ENCODE peak calls at places on chromosomes 2 and 18, in nine cellular contexts. U is transverse colon, A is HCT116, J is pancreas, T is A673, P is left lung, B is right lobe of liver, F is K562, K is heart left ventricle. S is an unnamed sample. For H3K4me1, the result is how much of the 10 kb centered on the place peaks cover.

GRCh38 chr2:127012215-127012614 is 94.7 kb downstream of the BIN1 start:
- DNase-seq in U (no peak), A (no peak), J (no peak), T (no peak), P (no peak), B (no peak), F (no peak), K (no peak), S (no peak)

GRCh38 chr18:13446024-13446423 is 227.5 kb downstream of the LDLRAD4 start:
- DNase-seq in U (no peak), A (no peak), J (no peak), T (no peak), P (no peak), B (no peak), F (no peak), K (no peak), S (no peak)

GRCh38 chr2:20617081-20617575 is 33.8 kb downstream of the HS1BP3 start:
- DNase-seq in U (peak), A (no peak), J (peak), T (no peak), P (peak), B (peak), F (peak), K (peak), S (peak)

GRCh38 chr2:235094457-235094856 is 142.6 kb downstream of the SH3BP4 start:
- DNase-seq in U (no peak), A (no peak), J (no peak), T (no peak), P (no peak), B (no peak), F (no peak), K (no peak), S (no peak)

GRCh38 chr2:212173771-212174510 is 364.7 kb downstream of the ERBB4 start:
- DNase-seq in U (no peak), A (no peak), J (no peak), T (peak), P (no peak), B (no peak), F (no peak), K (no peak), S (no peak)

GRCh38 chr2:99066075-99066557 is 75.4 kb upstream of the C2orf15 start:
- DNase-seq in U (no peak), A (peak), J (no peak), T (peak), P (no peak), B (no peak), F (peak), K (no peak), S (no peak)

GRCh38 chr2:54446122-54446521 is 10.0 kb upstream of the SPTBN1 start:
- DNase-seq in U (no peak), A (no peak), J (no peak), T (no peak), P (no peak), B (no peak), F (no peak), K (no peak), S (no peak)

GRCh38 chr2:15127251-15127650 is 433.9 kb downstream of the NBAS start:
- DNase-seq in U (no peak), A (no peak), J (no peak), T (no peak), P (no peak), B (no peak), F (no peak), K (no peak), S (no peak)

GRCh38 chr2:113127646-113128385 is 418 bp downstream of the IL1RN start:
- DNase-seq in U (no peak), A (no peak), J (no peak), T (no peak), P (no peak), B (peak), F (no peak), K (no peak), S (no peak)

GRCh38 chr2:97931118-97931850 is 64.5 kb downstream of the TMEM131 start:
- DNase-seq in U (no peak), A (no peak), J (no peak), T (no peak), P (no peak), B (no peak), F (no peak), K (no peak), S (no peak)

GRCh38 chr2:171345971-171346722 is 87.6 kb downstream of the METTL8 start:
- DNase-seq in U (peak), A (no peak), J (no peak), T (no peak), P (no peak), B (no peak), F (no peak), K (no peak), S (no peak)

GRCh38 chr2:11534746-11535484 is 1.1 kb downstream of the GREB1 start:
- DNase-seq in U (no peak), A (no peak), J (no peak), T (no peak), P (no peak), B (no peak), F (no peak), K (no peak), S (no peak)
- TF ChIP-seq CTCF in U (no peak), A (no peak), J (no peak), T (peak), P (no peak), B (peak), F (peak), K (no peak), S (no peak)

GRCh38 chr18:25979358-25979727 is 111.1 kb downstream of the SS18 start:
- DNase-seq in U (no peak), A (no peak), J (no peak), T (no peak), P (no peak), B (no peak), F (no peak), K (no peak), S (no peak)
- H3K4me3 ChIP-seq in U (no peak), A (no peak), J (no peak), T (no peak), P (no peak), B (no peak), F (no peak), K (no peak), S (no peak)

GRCh38 chr2:107259411-107260195 is 373.6 kb upstream of the ST6GAL2 start:
- DNase-seq in U (no peak), A (no peak), J (no peak), T (no peak), P (no peak), B (no peak), F (no peak), K (no peak), S (no peak)
- H3K4me1 ChIP-seq in U (under half), A (under half), J (under half), T (under half), P (under half), B (under half), F (under half), K (under half), S (under half)

GRCh38 chr2:201964011-201964410 is 69.6 kb upstream of the FZD7 start:
- DNase-seq in U (no peak), A (no peak), J (no peak), T (no peak), P (no peak), B (no peak), F (no peak), K (no peak), S (no peak)

GRCh38 chr2:201966691-201967388 is 66.8 kb upstream of the FZD7 start:
- DNase-seq in U (no peak), A (no peak), J (no peak), T (peak), P (no peak), B (no peak), F (no peak), K (no peak), S (no peak)

GRCh38 chr2:201964631-201965206 is 68.9 kb upstream of the FZD7 start:
- DNase-seq in U (no peak), A (no peak), J (no peak), T (peak), P (no peak), B (no peak), F (no peak), K (no peak), S (no peak)

GRCh38 chr2:201968045-201968444 is 65.6 kb upstream of the FZD7 start:
- DNase-seq in U (no peak), A (no peak), J (no peak), T (no peak), P (no peak), B (no peak), F (no peak), K (no peak), S (no peak)

DNA sequence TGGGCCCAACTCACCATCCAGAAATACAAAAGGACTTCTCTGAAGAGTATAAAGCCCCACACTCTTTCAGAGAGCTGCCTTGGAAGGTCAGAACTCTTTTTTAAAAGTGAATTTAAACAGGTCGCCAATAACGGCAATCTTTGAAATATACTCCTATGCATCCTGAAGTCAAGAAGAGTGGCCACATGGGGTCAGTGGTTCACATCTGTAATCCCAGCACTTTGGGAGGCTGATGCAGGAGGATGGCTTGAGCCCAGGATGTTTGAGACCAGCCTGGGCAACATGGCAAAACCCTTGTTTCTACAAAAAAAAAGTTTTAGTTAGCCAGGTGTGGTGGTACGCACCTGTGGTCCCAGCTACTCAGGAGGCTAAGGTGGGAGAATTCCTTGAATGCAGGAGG is 68.1 kb upstream of the FZD7 start:
- DNase-seq in U (no peak), A (no peak), J (no peak), T (peak), P (no peak), B (no peak), F (no peak), K (no peak), S (no peak)
- TF ChIP-seq CTCF in U (no peak), A (peak), J (no peak), T (peak), P (no peak), B (no peak), F (peak), K (no peak), S (no peak)

GRCh38 chr2:124248366-124248765 is 223.3 kb downstream of the CNTNAP5 start:
- DNase-seq in U (no peak), A (no peak), J (no peak), T (no peak), P (no peak), B (no peak), F (no peak), K (no peak), S (no peak)
- H3K4me3 ChIP-seq in U (no peak), A (no peak), J (no peak), T (no peak), P (no peak), B (no peak), F (no peak), K (no peak), S (no peak)

GRCh38 chr2:43346619-43347018 is 120.2 kb upstream of the ZFP36L2 start:
- DNase-seq in U (no peak), A (no peak), J (no peak), T (no peak), P (no peak), B (no peak), F (no peak), K (no peak), S (no peak)
- H3K4me1 ChIP-seq in U (half or more), A (under half), J (under half), T (under half), P (under half), B (under half), F (under half), K (under half), S (under half)

GRCh38 chr2:64697286-64698023 is 43.7 kb upstream of the SERTAD2 start:
- DNase-seq in U (no peak), A (no peak), J (no peak), T (no peak), P (no peak), B (no peak), F (no peak), K (no peak), S (no peak)

GRCh38 chr2:64698068-64698645 is 44.4 kb upstream of the SERTAD2 start:
- DNase-seq in U (no peak), A (no peak), J (no peak), T (no peak), P (no peak), B (no peak), F (no peak), K (no peak), S (no peak)

GRCh38 chr2:64698668-64699444 is 45.1 kb upstream of the SERTAD2 start:
- DNase-seq in U (no peak), A (peak), J (no peak), T (peak), P (no peak), B (no peak), F (no peak), K (no peak), S (no peak)

GRCh38 chr2:64700133-64700809 is 46.6 kb upstream of the SERTAD2 start:
- DNase-seq in U (no peak), A (no peak), J (no peak), T (no peak), P (no peak), B (no peak), F (no peak), K (no peak), S (no peak)

DNA sequence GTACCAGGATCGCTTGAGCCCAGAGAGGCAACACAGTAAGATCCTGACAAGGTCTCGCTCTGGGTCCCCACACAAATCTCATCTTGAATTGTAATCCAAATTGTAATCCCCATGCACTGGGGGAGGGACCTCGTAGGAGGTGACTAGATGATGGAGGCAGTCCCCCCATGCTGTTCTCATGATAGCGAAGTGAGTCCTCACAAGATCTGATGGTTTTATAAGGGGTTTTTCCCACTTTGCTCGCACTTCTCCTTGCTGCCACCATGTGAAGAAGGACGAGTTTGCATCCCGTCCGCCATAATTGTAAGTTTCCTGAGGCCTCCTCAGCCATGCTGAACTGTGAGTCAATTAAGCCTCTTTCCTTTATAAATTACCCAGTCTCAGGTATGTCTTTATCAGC is 46.0 kb upstream of the SERTAD2 start:
- DNase-seq in U (no peak), A (no peak), J (no peak), T (peak), P (no peak), B (no peak), F (no peak), K (no peak), S (no peak)
- TF ChIP-seq CTCF in U (no peak), A (no peak), J (no peak), T (no peak), P (no peak), B (no peak), F (peak), K (no peak), S (no peak)